ENCODE peak calls at places on chromosome 11, in six cellular contexts. Q, R, A, F, Z and W are unnamed samples.

GRCh38 chr11:105862736-105863367 is 159.2 kb downstream of the MSANTD4 start:
- DNase-seq in Z (no peak), A (no peak), Q (peak; percentile 68), F (no peak), R (no peak), W (peak; percentile 73)

GRCh38 chr11:103601230-103601846 is 435.1 kb upstream of the DDI1 start:
- DNase-seq in F (no peak), A (no peak), Q (peak; percentile 74), R (no peak), Z (no peak), W (peak; percentile 80)

GRCh38 chr11:10473371-10473770 is 18.3 kb downstream of the AMPD3 start:
- DNase-seq in R (peak; percentile 36), F (no peak), Z (no peak), A (no peak), Q (no peak), W (no peak)

GRCh38 chr11:34180045-34180813 is 74.8 kb downstream of the NAT10 start:
- DNase-seq in F (no peak), Q (no peak), A (no peak), Z (no peak), R (no peak), W (no peak)

GRCh38 chr11:83438438-83438837 is 152.3 kb upstream of the CCDC90B start:
- DNase-seq in Q (no peak), Z (no peak), F (no peak), R (no peak), A (no peak), W (no peak)

GRCh38 chr11:75031771-75032549 is 43.2 kb downstream of the NEU3 start:
- DNase-seq in Q (peak; percentile 78), Z (peak; percentile 77), R (peak; percentile 87), A (no peak), F (peak; percentile 73), W (peak; percentile 81)

GRCh38 chr11:134727204-134727603 is 315.2 kb upstream of the B3GAT1 start:
- DNase-seq in Q (no peak), R (peak; percentile 81), A (no peak), F (no peak), Z (no peak), W (no peak)

GRCh38 chr11:94199367-94200130 is 70.9 kb downstream of the PANX1 start:
- DNase-seq in Q (peak; percentile 29), A (no peak), R (no peak), Z (no peak), F (no peak), W (no peak)

GRCh38 chr11:92948116-92948515 is 21.3 kb upstream of the MTNR1B start:
- DNase-seq in R (no peak), F (no peak), Q (no peak), Z (no peak), A (no peak), W (no peak)

GRCh38 chr11:130217133-130217631 is 57.6 kb downstream of the ST14 start:
- DNase-seq in A (no peak), Q (no peak), F (peak; percentile 26), R (peak; percentile 80), Z (peak; percentile 28), W (no peak)

GRCh38 chr11:129846508-129847335 is 31.1 kb downstream of the TMEM45B start:
- DNase-seq in Q (peak; percentile 92), A (no peak), F (no peak), R (no peak), Z (no peak), W (peak; percentile 93)

GRCh38 chr11:61927501-61927900 is 10.1 kb upstream of the RAB3IL1 start:
- DNase-seq in Z (no peak), R (no peak), F (no peak), Q (no peak), A (no peak), W (no peak)

GRCh38 chr11:100010393-100010792 is 676.7 kb upstream of the ARHGAP42 start:
- DNase-seq in Q (no peak), Z (no peak), F (no peak), A (no peak), R (no peak), W (no peak)

GRCh38 chr11:113856966-113857759 is 18.2 kb downstream of the USP28 start:
- DNase-seq in Q (no peak), A (no peak), F (no peak), R (no peak), Z (no peak), W (no peak)

GRCh38 chr11:96259053-96259837 is 83.8 kb downstream of the MAML2 start:
- DNase-seq in R (no peak), Q (peak; percentile 86), Z (no peak), F (no peak), A (no peak), W (peak; percentile 85)

GRCh38 chr11:61797263-61797944 is 4.7 kb downstream of the FEN1 start:
- DNase-seq in F (peak; percentile 74), A (peak; percentile 31), Q (peak; percentile 88), Z (peak; percentile 69), R (no peak), W (peak; percentile 92)

GRCh38 chr11:107598225-107599139 is 7.5 kb downstream of the ELMOD1 start:
- DNase-seq in R (no peak), A (no peak), Q (no peak), F (no peak), Z (peak; percentile 52), W (peak; percentile 26)

GRCh38 chr11:11400635-11401232 is 47.7 kb upstream of the CSNK2A3 start:
- DNase-seq in Z (no peak), R (no peak), F (no peak), Q (no peak), A (no peak), W (no peak)

GRCh38 chr11:26149585-26149984 is 182.3 kb upstream of the ANO3 start:
- DNase-seq in Z (no peak), R (no peak), Q (no peak), F (no peak), A (no peak), W (no peak)

GRCh38 chr11:40118026-40118425 is 1341.4 kb downstream of the LRRC4C start:
- DNase-seq in Q (no peak), Z (no peak), R (no peak), A (no peak), F (no peak), W (no peak)

GRCh38 chr11:58958500-58958899 is 19.2 kb downstream of the GLYATL1 start:
- DNase-seq in R (no peak), Q (no peak), A (no peak), Z (no peak), F (no peak), W (peak; percentile 3)

GRCh38 chr11:125343732-125344131 is 152.3 kb downstream of the FEZ1 start:
- DNase-seq in A (no peak), Q (peak; percentile 49), R (no peak), F (no peak), Z (peak; percentile 30), W (peak; percentile 38)

GRCh38 chr11:57392421-57393105 is 2.1 kb upstream of the PRG2 start:
- DNase-seq in Q (no peak), Z (no peak), R (no peak), F (no peak), A (no peak), W (no peak)
- TF ChIP-seq CTCF in Q (no peak), Z (no peak), R (no peak), F (no peak), A (no peak), W (no peak)

DNA sequence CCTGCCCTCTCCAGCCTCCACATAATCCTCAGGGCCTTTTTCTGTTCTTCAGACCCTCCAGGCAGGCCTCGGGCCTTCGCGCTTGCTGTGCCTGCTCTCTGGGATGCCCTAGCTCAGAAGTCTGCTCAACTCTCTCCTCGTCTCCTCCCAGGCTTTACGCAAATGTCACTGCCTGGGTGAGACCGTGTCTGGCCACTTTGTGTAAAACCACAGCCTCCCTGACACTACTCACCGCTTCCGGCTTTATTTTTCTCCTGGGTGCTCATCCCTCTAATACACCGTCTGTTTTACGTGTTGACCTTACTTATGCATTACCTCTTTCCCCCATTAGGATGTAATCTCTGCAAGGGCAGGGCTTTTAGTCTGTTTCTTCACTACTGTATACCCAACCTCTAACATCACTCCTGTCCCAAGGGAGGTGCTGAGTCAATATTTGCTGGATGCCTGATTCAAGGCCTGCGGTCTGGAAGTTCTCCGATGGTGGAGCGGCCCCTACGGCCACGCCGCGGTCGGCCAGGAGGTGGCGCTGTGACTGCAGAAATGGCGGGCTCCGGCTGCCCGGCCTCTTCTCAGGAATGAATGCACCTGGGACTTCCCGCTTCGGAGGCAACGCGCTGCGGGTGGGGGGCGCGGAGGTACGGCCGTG is 58.2 kb upstream of the THY1 start:
- DNase-seq in R (peak; percentile 97), Z (peak; percentile 81), F (peak; percentile 78), Q (peak; percentile 93), A (peak; percentile 63), W (peak; percentile 97)
- H3K4me3 ChIP-seq in R (no peak overlapping the region), Z (no peak overlapping the region), F (no peak overlapping the region), Q (no peak overlapping the region), A (no peak overlapping the region), W (no peak overlapping the region)

GRCh38 chr11:122820158-122820557 is 18.1 kb upstream of the CRTAM start:
- DNase-seq in F (no peak), R (no peak), Z (no peak), Q (no peak), A (no peak), W (no peak)
- TF ChIP-seq CTCF in F (no peak), R (no peak), Z (no peak), Q (no peak), A (no peak), W (no peak)

GRCh38 chr11:78354741-78355705 is 62.6 kb downstream of the GAB2 start:
- DNase-seq in Q (no peak), F (peak; percentile 51), R (no peak), A (no peak), Z (peak; percentile 55), W (no peak)

GRCh38 chr11:78363018-78363619 is 54.5 kb downstream of the GAB2 start:
- DNase-seq in Q (no peak), F (no peak), A (no peak), R (no peak), Z (no peak), W (no peak)

GRCh38 chr11:78364128-78364751 is 53.4 kb downstream of the GAB2 start:
- DNase-seq in Q (no peak), F (no peak), R (no peak), A (no peak), Z (no peak), W (no peak)

GRCh38 chr11:78361228-78361627 is 56.4 kb downstream of the GAB2 start:
- DNase-seq in F (no peak), R (no peak), A (no peak), Z (no peak), Q (no peak), W (no peak)

GRCh38 chr11:78359921-78360320 is 57.7 kb downstream of the GAB2 start:
- DNase-seq in R (no peak), Q (no peak), Z (no peak), A (no peak), F (no peak), W (no peak)
- H3K4me3 ChIP-seq in R (no peak overlapping the region), Q (no peak overlapping the region), Z (no peak overlapping the region), A (no peak overlapping the region), F (no peak overlapping the region), W (no peak overlapping the region)

GRCh38 chr11:69640995-69641581 is at the start of gene CCND1:
- DNase-seq in Z (peak; percentile 80), Q (peak; percentile 94), R (peak; percentile 94), A (peak; percentile 34), F (peak; percentile 75), W (peak; percentile 95)
- TF ChIP-seq CTCF in Z (peak; percentile 28), Q (peak; percentile 46), R (no peak), A (peak; percentile 37), F (no peak), W (peak; percentile 32)

DNA sequence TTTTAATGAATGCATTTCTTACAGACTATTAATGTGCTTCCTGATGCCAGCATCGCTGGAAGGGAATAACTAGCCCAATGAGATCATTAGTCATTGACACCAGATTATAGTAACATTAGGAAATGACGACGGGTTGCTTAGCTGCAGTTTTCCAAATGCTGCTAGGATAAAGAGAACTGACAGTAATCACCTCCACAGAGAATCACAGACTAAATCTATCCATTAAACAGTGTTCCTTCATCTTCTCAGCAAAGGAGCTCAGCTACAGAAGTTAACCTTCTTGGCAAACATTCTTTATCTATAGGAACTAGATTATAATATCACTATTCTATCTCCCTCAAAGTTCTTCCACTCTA is 97.5 kb downstream of the SIK3 start:
- DNase-seq in Q (no peak), R (no peak), F (no peak), A (no peak), Z (no peak), W (no peak)
- H3K4me3 ChIP-seq in Q (no peak overlapping the region), R (no peak overlapping the region), F (no peak overlapping the region), A (no peak overlapping the region), Z (no peak overlapping the region), W (no peak overlapping the region)